ENCODE peak calls at places on chromosomes 2 and 18, in seven cellular contexts. R is neuronal stem cell, Z is H9, F is mesendoderm, S is IMR-90, I is mesenchymal stem cell, L is H1. O is an unnamed sample.

GRCh38 chr2:162058973-162059668 is 14.9 kb downstream of the DPP4 start:
- DNase-seq in I (peak; percentile 57), S (peak; percentile 42), F (no peak), Z (no peak), R (no peak), L (no peak), O (no peak)

GRCh38 chr2:163155279-163155883 is 316.8 kb upstream of the KCNH7 start:
- DNase-seq in S (peak; percentile 35), F (peak; percentile 46), I (peak; percentile 51), R (peak; percentile 43), L (no peak), Z (no peak), O (peak; percentile 80)

GRCh38 chr2:141207042-141207398 is 923.8 kb downstream of the LRP1B start:
- DNase-seq in Z (no peak), L (no peak), I (no peak), F (no peak), S (no peak), R (no peak), O (no peak)

GRCh38 chr2:233061591-233062446 is 1.7 kb downstream of the INPP5D start:
- DNase-seq in I (peak; percentile 60), F (peak; percentile 62), L (no peak), S (peak; percentile 16), Z (peak; percentile 56), R (no peak), O (no peak)

GRCh38 chr2:188291142-188291616 is 495 bp upstream of the GULP1 start:
- DNase-seq in F (peak; percentile 66), L (no peak), Z (no peak), I (peak; percentile 68), R (no peak), S (peak; percentile 41), O (peak; percentile 43)

GRCh38 chr18:56381151-56381550 is 257.2 kb downstream of the TXNL1 start:
- DNase-seq in I (no peak), R (no peak), Z (no peak), F (no peak), S (no peak), L (no peak), O (no peak)

GRCh38 chr2:175234153-175234552 is 52.6 kb upstream of the ATP5MC3 start:
- DNase-seq in R (no peak), I (peak; percentile 34), S (no peak), F (no peak), L (no peak), Z (no peak), O (no peak)

GRCh38 chr2:58240595-58240937 is 559 bp downstream of the FANCL start:
- DNase-seq in L (no peak), Z (no peak), R (no peak), S (no peak), F (no peak), I (no peak), O (no peak)

GRCh38 chr18:37524546-37525301 is 40.9 kb downstream of the CELF4 start:
- DNase-seq in R (no peak), L (no peak), S (no peak), I (no peak), Z (peak; percentile 51), F (peak; percentile 43), O (no peak)

GRCh38 chr2:102839668-102840388 is 78.0 kb downstream of the TMEM182 start:
- DNase-seq in Z (peak; percentile 35), F (peak; percentile 69), L (no peak), R (peak; percentile 64), S (peak; percentile 17), I (peak; percentile 36), O (peak; percentile 2)

GRCh38 chr2:113217455-113218282 is 43.9 kb downstream of the PSD4 start:
- DNase-seq in F (peak; percentile 64), S (no peak), L (no peak), R (no peak), I (no peak), Z (no peak), O (no peak)

GRCh38 chr18:50792885-50793284 is 26.9 kb downstream of the MRO start:
- DNase-seq in L (no peak), F (no peak), S (no peak), R (no peak), I (no peak), Z (no peak), O (no peak)

GRCh38 chr2:150162241-150162942 is 325.1 kb downstream of the RND3 start:
- DNase-seq in R (no peak), I (no peak), S (no peak), L (no peak), Z (no peak), F (no peak), O (no peak)

GRCh38 chr2:68832161-68832869 is 38.9 kb downstream of the BMP10 start:
- DNase-seq in F (no peak), R (no peak), S (peak; percentile 78), Z (no peak), I (peak; percentile 96), L (no peak), O (peak; percentile 53)

GRCh38 chr2:152244241-152244640 is 68.7 kb upstream of the STAM2 start:
- DNase-seq in L (no peak), F (no peak), S (no peak), Z (no peak), I (no peak), R (no peak), O (peak; percentile 99)

GRCh38 chr18:79507076-79507545 is 111.4 kb downstream of the NFATC1 start:
- DNase-seq in I (no peak), Z (no peak), F (no peak), L (no peak), R (no peak), S (no peak), O (no peak)

GRCh38 chr2:48105848-48106247 is 199.6 kb upstream of the FBXO11 start:
- DNase-seq in R (no peak), S (no peak), F (no peak), I (no peak), Z (no peak), L (no peak), O (no peak)

GRCh38 chr2:174697267-174697666 is 67.0 kb downstream of the CHRNA1 start:
- DNase-seq in S (peak; percentile 57), L (no peak), Z (peak; percentile 81), F (peak; percentile 93), I (peak; percentile 75), R (peak; percentile 42), O (peak; percentile 66)

GRCh38 chr2:218343591-218343990 is 13.1 kb upstream of the CATIP start:
- DNase-seq in S (peak; percentile 67), R (no peak), L (no peak), Z (no peak), F (no peak), I (peak; percentile 56), O (no peak)

GRCh38 chr2:98815795-98816194 is 84.9 kb upstream of the MGAT4A start:
- DNase-seq in S (no peak), L (no peak), I (no peak), R (no peak), Z (no peak), F (no peak), O (no peak)

GRCh38 chr2:85613717-85614515 is 2.0 kb upstream of the C2orf68 start:
- DNase-seq in S (no peak), L (no peak), R (no peak), F (no peak), Z (no peak), I (no peak), O (no peak)

GRCh38 chr18:13289501-13290205 is 71.1 kb downstream of the LDLRAD4 start:
- DNase-seq in S (no peak), I (no peak), Z (no peak), L (no peak), F (no peak), R (no peak), O (no peak)

GRCh38 chr18:13291299-13291698 is 72.7 kb downstream of the LDLRAD4 start:
- DNase-seq in I (no peak), F (no peak), S (no peak), R (no peak), L (no peak), Z (no peak), O (no peak)

GRCh38 chr18:13291745-13292447 is 73.3 kb downstream of the LDLRAD4 start:
- DNase-seq in I (no peak), Z (no peak), R (no peak), S (no peak), F (no peak), L (no peak), O (no peak)

GRCh38 chr18:13292736-13293135 is 74.2 kb downstream of the LDLRAD4 start:
- DNase-seq in Z (no peak), F (peak; percentile 54), L (no peak), I (no peak), R (no peak), S (no peak), O (no peak)

GRCh38 chr18:13290856-13291271 is 72.3 kb downstream of the LDLRAD4 start:
- DNase-seq in S (no peak), F (no peak), I (no peak), L (no peak), R (no peak), Z (no peak), O (no peak)
- H3K4ac ChIP-seq in S (no peak overlapping the region), F (no peak overlapping the region), I (no peak overlapping the region), L (no peak overlapping the region), R (no peak overlapping the region), Z (no peak overlapping the region), O (no peak overlapping the region)

DNA sequence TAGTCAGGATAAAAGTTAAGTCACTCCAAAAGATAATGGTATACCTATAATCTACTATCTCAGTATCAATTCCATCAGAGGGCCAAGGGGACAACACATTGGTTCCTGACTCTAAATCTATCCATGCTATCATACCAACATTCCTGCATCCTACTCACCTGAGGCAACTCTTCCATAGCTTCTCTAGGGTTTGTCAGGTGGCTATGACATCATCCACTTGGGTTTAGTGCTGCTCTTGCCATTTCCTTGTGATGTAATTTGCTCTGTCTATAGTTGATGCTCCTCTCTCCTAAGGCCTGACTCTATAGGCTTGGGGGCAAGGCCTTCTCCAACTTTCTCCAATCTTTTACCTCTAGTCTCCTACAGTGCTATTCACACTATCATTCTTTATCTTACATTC is 139.9 kb upstream of the FSHR start:
- DNase-seq in F (peak; percentile 66), I (no peak), L (no peak), R (no peak), S (no peak), Z (no peak), O (no peak)
- H3K4ac ChIP-seq in F (no peak overlapping the region), I (no peak overlapping the region), L (no peak overlapping the region), R (no peak overlapping the region), S (no peak overlapping the region), Z (no peak overlapping the region), O (no peak overlapping the region)

GRCh38 chr2:24721470-24721869 is 71.7 kb downstream of the PTRHD1 start:
- DNase-seq in I (peak; percentile 92), S (peak; percentile 93), Z (no peak), L (no peak), R (no peak), F (no peak), O (no peak)
- H3K4ac ChIP-seq in I (no peak overlapping the region), S (no peak overlapping the region), Z (no peak overlapping the region), L (no peak overlapping the region), R (no peak overlapping the region), F (peak overlapping the region; percentile 36), O (no peak overlapping the region)

DNA sequence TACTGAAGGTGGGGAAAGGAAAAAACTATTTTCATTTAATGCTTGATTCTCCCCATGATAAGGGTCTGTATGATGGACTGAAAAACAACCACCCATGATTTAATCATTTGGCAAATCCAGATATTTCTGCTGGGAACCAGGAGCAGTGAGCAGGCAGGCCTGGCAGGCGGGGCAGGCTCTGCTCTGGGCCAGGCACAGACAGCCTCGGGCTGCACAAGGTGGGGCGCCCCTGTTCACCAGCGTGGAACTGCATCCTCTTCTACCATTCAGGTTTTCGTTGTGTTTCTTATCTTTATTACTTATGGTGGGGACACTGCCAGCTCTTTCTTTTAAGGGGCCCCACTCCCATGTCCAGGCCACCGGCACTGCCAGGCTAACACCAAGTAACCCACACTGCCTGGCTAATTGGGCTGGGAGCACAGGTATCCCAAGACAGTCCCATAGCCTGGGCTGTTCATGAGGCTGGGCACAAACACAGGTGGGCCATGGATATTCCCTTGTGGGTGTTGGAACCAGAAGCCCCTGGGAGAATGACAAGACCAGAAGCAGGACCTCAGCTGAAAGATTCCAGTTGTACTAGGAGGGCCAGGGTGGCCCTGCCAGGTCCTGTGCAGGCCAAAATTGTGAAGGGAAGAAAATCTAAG is 57.1 kb upstream of the RALBP1 start:
- DNase-seq in F (no peak), R (no peak), Z (peak; percentile 45), S (no peak), I (no peak), L (no peak), O (no peak)
- H3K4ac ChIP-seq in F (no peak overlapping the region), R (no peak overlapping the region), Z (no peak overlapping the region), S (no peak overlapping the region), I (no peak overlapping the region), L (no peak overlapping the region), O (no peak overlapping the region)